ENCODE peak calls at places on chromosomes 5 and 9, in four cellular contexts. G is omental fat pad, X is suprapubic skin, B is kidney tubule cell. N is an unnamed sample.

GRCh38 chr5:160649304-160649703 is 202.7 kb downstream of the ATP10B start:
- DNase-seq in B (peak; percentile 28), X (no peak), G (no peak), N (peak; percentile 1)

GRCh38 chr5:5303242-5303641 is 119.2 kb upstream of the ICE1 start:
- DNase-seq in G (no peak), B (no peak), X (no peak), N (no peak)

GRCh38 chr9:96491079-96491879 is 41.3 kb downstream of the HABP4 start:
- DNase-seq in B (no peak), G (no peak), X (no peak), N (no peak)

GRCh38 chr5:14457475-14457874 is 124.1 kb upstream of the OTULINL start:
- DNase-seq in X (no peak), G (no peak), B (peak; percentile 36), N (no peak)

GRCh38 chr5:8908055-8908683 is 637.7 kb downstream of the SEMA5A start:
- DNase-seq in B (peak; percentile 49), G (no peak), X (no peak), N (peak; percentile 45)

GRCh38 chr9:96453625-96454024 is 3.7 kb downstream of the HABP4 start:
- DNase-seq in G (no peak), X (no peak), B (peak; percentile 57), N (peak; percentile 41)

GRCh38 chr5:31993182-31993961 is 180.7 kb downstream of the GOLPH3 start:
- DNase-seq in B (peak; percentile 90), X (no peak), G (no peak), N (peak; percentile 79)

GRCh38 chr5:174717826-174718455 is 6.4 kb upstream of the MSX2 start:
- DNase-seq in X (no peak), G (no peak), B (no peak), N (no peak)

GRCh38 chr9:132214027-132214622 is 52.3 kb downstream of the NTNG2 start:
- DNase-seq in B (peak; percentile 88), X (no peak), G (peak; percentile 39), N (peak; percentile 71)

GRCh38 chr9:130110596-130111021 is 56.9 kb downstream of the GPR107 start:
- DNase-seq in G (no peak), B (peak; percentile 31), X (no peak), N (no peak)

GRCh38 chr5:170849374-170849773 is 12.4 kb upstream of the RANBP17 start:
- DNase-seq in G (no peak), B (no peak), X (no peak), N (no peak)

GRCh38 chr5:181204561-181205401 is at the start of gene TRIM7:
- DNase-seq in G (no peak), X (peak; percentile 79), B (peak; percentile 74), N (peak; percentile 64)

GRCh38 chr9:94717656-94718225 is 8.8 kb upstream of the AOPEP start:
- DNase-seq in G (no peak), X (no peak), B (peak; percentile 31), N (no peak)

GRCh38 chr5:137610598-137610997 is 111.5 kb upstream of the SPOCK1 start:
- DNase-seq in G (no peak), B (no peak), X (no peak), N (no peak)

GRCh38 chr9:108620767-108621166 is 235.0 kb downstream of the ACTL7B start:
- DNase-seq in B (peak; percentile 30), G (no peak), X (no peak), N (no peak)

GRCh38 chr9:88852794-88853193 is 138.5 kb upstream of the S1PR3 start:
- DNase-seq in X (no peak), B (peak; percentile 65), G (no peak), N (no peak)

GRCh38 chr9:114005371-114006154 is 72.5 kb downstream of the AMBP start:
- DNase-seq in G (no peak), B (no peak), X (peak; percentile 34), N (no peak)

GRCh38 chr9:69600314-69601047 is 71.7 kb downstream of the APBA1 start:
- DNase-seq in G (no peak), B (no peak), X (no peak), N (no peak)

GRCh38 chr5:101605700-101606099 is 690.4 kb downstream of the SLCO4C1 start:
- DNase-seq in B (no peak), X (no peak), G (no peak), N (no peak)

GRCh38 chr9:16729656-16730055 is 140.8 kb downstream of the BNC2 start:
- DNase-seq in X (no peak), G (no peak), B (peak; percentile 17), N (no peak)

GRCh38 chr5:21783079-21783478 is 1070.1 kb downstream of the CDH12 start:
- DNase-seq in B (no peak), G (no peak), X (no peak), N (no peak)

GRCh38 chr9:98303556-98304125 is 48.2 kb upstream of the TBC1D2 start:
- DNase-seq in G (no peak), X (no peak), B (no peak), N (no peak)

GRCh38 chr5:119537704-119538103 is 85.4 kb downstream of the HSD17B4 start:
- DNase-seq in X (no peak), B (peak; percentile 57), G (no peak), N (no peak)

GRCh38 chr5:151523335-151523734 is 67.8 kb downstream of the FAT2 start:
- DNase-seq in G (no peak), B (peak; percentile 77), X (no peak), N (peak; percentile 45)

GRCh38 chr5:143913008-143913752 is 101.2 kb downstream of the HMHB1 start:
- DNase-seq in B (peak; percentile 89), X (no peak), G (no peak), N (no peak)

GRCh38 chr5:60287174-60287771 is 393.7 kb upstream of the PDE4D start:
- DNase-seq in B (peak; percentile 71), X (no peak), G (no peak), N (peak; percentile 78)

GRCh38 chr5:132498686-132499271 is 8.2 kb upstream of the IRF1 start:
- DNase-seq in X (no peak), G (no peak), B (peak; percentile 59), N (peak; percentile 35)

GRCh38 chr9:92726348-92726747 is 38.3 kb downstream of the BICD2 start:
- DNase-seq in G (no peak), B (no peak), X (no peak), N (no peak)

GRCh38 chr5:4196744-4197646 is 601.4 kb downstream of the IRX1 start:
- DNase-seq in G (no peak), X (no peak), B (no peak), N (no peak)

GRCh38 chr5:77882670-77883257 is 106.6 kb upstream of the TBCA start:
- DNase-seq in B (no peak), X (no peak), G (no peak), N (no peak)

GRCh38 chr5:133846478-133847226 is 121.8 kb downstream of the C5orf15 start:
- DNase-seq in B (no peak), X (no peak), G (no peak), N (no peak)

GRCh38 chr9:77224750-77225312 is 47.5 kb downstream of the VPS13A start:
- DNase-seq in X (no peak), G (no peak), B (no peak), N (no peak)

GRCh38 chr9:124344291-124345050 is 70.8 kb downstream of the PSMB7 start:
- DNase-seq in B (no peak), G (no peak), X (no peak), N (no peak)